ENCODE peak calls at places on chromosomes 16 and 17, in nine cellular contexts. F, C, E, U, J, A, K, B and L are unnamed samples.

GRCh38 chr17:77692571-77693161 is 265.8 kb upstream of the TNRC6C start:
- DNase-seq in B (no peak), K (no peak), F (no peak), E (no peak), A (no peak), J (no peak), C (no peak), U (no peak), L (no peak)

GRCh38 chr17:38883592-38884526 is 14.0 kb downstream of the LASP1 start:
- DNase-seq in A (no peak), U (no peak), J (peak; percentile 74), C (no peak), E (no peak), B (no peak), K (no peak), F (no peak), L (no peak)

GRCh38 chr16:87713469-87714229 is 52.1 kb downstream of the KLHDC4 start:
- DNase-seq in E (peak; percentile 49), U (no peak), F (no peak), K (no peak), B (no peak), C (no peak), J (no peak), A (no peak), L (peak; percentile 73)

GRCh38 chr16:19396555-19397011 is 21.1 kb upstream of the TMC5 start:
- DNase-seq in K (no peak), B (no peak), C (no peak), E (no peak), U (no peak), A (no peak), J (no peak), F (peak; percentile 84), L (no peak)

GRCh38 chr17:73650147-73650546 is 5.9 kb upstream of the SDK2 start:
- DNase-seq in J (no peak), E (no peak), A (no peak), U (no peak), F (peak; percentile 52), K (no peak), B (no peak), C (no peak), L (no peak)

GRCh38 chr16:70750893-70751467 is 50.0 kb downstream of the VAC14 start:
- DNase-seq in E (no peak), J (peak; percentile 87), K (peak; percentile 76), A (peak; percentile 96), C (peak; percentile 69), F (peak; percentile 63), U (peak; percentile 86), B (no peak), L (no peak)

GRCh38 chr17:45410144-45411091 is 22.3 kb downstream of the ARHGAP27 start:
- DNase-seq in K (no peak), U (peak; percentile 70), F (peak; percentile 51), C (no peak), E (peak; percentile 61), A (no peak), J (no peak), B (peak; percentile 69), L (peak; percentile 52)

GRCh38 chr16:75550211-75550662 is 5.8 kb downstream of the TMEM231 start:
- DNase-seq in K (no peak), J (peak; percentile 83), A (no peak), B (peak; percentile 40), U (peak; percentile 61), E (no peak), C (no peak), F (peak; percentile 72), L (no peak)

GRCh38 chr17:59151007-59151406 is 4.0 kb downstream of the SKA2 start:
- DNase-seq in F (no peak), U (no peak), K (no peak), B (no peak), A (no peak), E (peak; percentile 39), C (no peak), J (no peak), L (no peak)

GRCh38 chr16:84741351-84741791 is 41.6 kb downstream of the USP10 start:
- DNase-seq in B (no peak), K (no peak), A (no peak), E (no peak), F (no peak), U (no peak), J (no peak), C (no peak), L (no peak)

GRCh38 chr17:27631409-27631755 is 394 bp downstream of the LGALS9 start:
- DNase-seq in B (no peak), J (no peak), C (no peak), U (no peak), E (peak; percentile 20), A (no peak), F (no peak), K (no peak), L (no peak)

GRCh38 chr17:27628376-27628775 is 2.6 kb upstream of the LGALS9 start:
- DNase-seq in A (no peak), U (no peak), E (no peak), J (no peak), B (no peak), K (no peak), F (no peak), C (no peak), L (no peak)

GRCh38 chr17:27631897-27632725 is 1.1 kb downstream of the LGALS9 start:
- DNase-seq in U (no peak), B (no peak), C (no peak), K (no peak), A (no peak), F (peak; percentile 44), E (no peak), J (no peak), L (no peak)

GRCh38 chr17:27633312-27634025 is 2.5 kb downstream of the LGALS9 start:
- DNase-seq in E (no peak), F (peak; percentile 41), K (no peak), U (no peak), A (no peak), C (no peak), J (no peak), B (no peak), L (no peak)

DNA sequence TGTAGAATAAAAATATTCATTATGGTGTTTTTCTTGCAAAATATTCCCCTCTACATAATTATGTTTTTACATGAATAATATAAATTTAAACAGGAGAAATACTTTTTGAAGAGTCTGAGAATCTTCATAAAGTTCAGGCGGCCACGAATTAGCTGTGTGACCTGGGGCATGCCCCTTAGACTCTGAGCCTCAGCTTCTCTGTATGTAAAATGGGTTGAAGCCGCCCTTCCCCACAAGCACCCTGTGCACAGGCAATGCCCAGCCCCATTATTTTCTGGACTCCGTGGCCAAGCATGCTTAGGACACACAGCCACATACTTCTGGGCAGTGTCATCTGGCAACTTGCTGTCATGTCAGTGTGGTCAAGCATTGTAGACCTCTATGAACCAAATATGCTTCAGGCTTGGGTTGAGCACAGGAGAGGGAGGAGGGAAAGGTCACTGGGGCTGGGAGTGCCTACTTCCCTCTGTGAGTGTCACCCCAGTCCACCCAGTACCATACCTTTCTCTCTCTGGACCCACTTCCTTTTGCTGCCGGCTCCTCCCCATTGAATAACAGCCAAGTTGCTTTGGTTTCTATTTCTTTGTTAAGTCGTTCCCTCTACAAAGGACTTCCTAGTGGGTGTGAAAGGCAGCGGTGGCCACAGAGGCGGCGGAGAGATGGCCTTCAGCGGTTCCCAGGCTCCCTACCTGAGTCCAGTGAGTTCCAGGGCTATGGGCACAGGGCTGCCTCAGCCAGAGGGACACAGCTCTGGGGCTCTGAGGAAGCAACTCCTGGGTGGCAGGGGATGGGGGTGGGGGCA is at the start of gene LGALS9:
- DNase-seq in U (no peak), J (peak; percentile 6), E (peak; percentile 55), F (peak; percentile 83), B (peak; percentile 57), A (no peak), K (no peak), C (peak; percentile 35), L (peak; percentile 11)
- H3K4me3 ChIP-seq in U (no peak within 1 kb of the TSS), J (peak within 1 kb of the TSS; percentile 8), E (peak within 1 kb of the TSS; percentile 96), F (peak within 1 kb of the TSS; percentile 58), B (peak within 1 kb of the TSS; percentile 92), A (no peak within 1 kb of the TSS), K (peak within 1 kb of the TSS; percentile 62), C (peak within 1 kb of the TSS; percentile 66), L (peak within 1 kb of the TSS; percentile 88)

GRCh38 chr16:4172070-4172469 is 55.8 kb upstream of the ADCY9 start:
- DNase-seq in A (peak; percentile 18), C (no peak), B (no peak), J (no peak), U (no peak), F (no peak), E (no peak), K (no peak), L (no peak)
- H3K4me3 ChIP-seq in A (no peak overlapping the region), C (no peak overlapping the region), B (no peak overlapping the region), J (no peak overlapping the region), U (no peak overlapping the region), F (no peak overlapping the region), E (no peak overlapping the region), K (no peak overlapping the region), L (no peak overlapping the region)

GRCh38 chr17:35087731-35088646 is 24.5 kb upstream of the RFFL start:
- DNase-seq in A (no peak), E (peak; percentile 39), K (peak; percentile 46), B (no peak), F (peak; percentile 72), C (peak; percentile 60), J (no peak), U (peak; percentile 79), L (peak; percentile 53)

GRCh38 chr17:35086164-35086563 is 22.7 kb upstream of the RFFL start:
- DNase-seq in J (no peak), E (no peak), K (no peak), B (no peak), F (no peak), C (no peak), A (no peak), U (no peak), L (no peak)

GRCh38 chr17:35084987-35085386 is 21.5 kb upstream of the RFFL start:
- DNase-seq in F (peak; percentile 21), U (no peak), C (no peak), K (no peak), E (no peak), B (no peak), J (no peak), A (no peak), L (no peak)

GRCh38 chr17:35088647-35088910 is 25.1 kb upstream of the RFFL start:
- DNase-seq in U (no peak), A (no peak), E (no peak), F (peak; percentile 65), K (no peak), J (no peak), B (no peak), C (no peak), L (no peak)

DNA sequence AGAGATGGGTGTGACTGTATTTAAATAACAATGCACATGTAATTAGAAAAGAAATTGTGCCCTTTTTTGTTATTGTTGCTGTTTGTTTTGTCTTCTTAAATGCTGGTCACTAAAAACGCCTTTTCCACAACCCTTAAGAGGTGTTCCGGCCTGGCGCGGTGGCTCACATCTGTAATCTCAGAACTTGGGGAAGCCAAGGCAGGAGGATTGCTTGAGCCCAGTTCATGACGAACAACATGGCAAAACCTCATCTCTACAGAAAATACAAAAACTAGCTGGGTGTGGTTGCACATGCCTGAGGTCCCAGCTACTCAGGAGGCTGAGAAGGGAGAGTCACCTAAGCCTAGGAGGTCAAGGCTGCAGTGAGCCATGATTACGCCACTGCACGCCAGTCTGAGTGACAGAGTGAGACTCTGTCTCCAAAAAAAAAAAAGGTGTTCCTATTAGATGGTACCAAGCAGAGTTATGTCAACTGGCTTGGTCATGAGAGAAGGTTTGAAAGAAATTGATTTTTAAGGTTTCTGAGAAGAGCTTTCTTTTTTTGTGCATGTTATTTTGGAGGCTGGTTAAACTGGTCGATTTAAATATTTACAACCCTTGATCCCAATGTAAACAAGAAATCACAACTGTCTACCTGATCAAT is 23.5 kb upstream of the RFFL start:
- DNase-seq in U (no peak), J (no peak), F (peak; percentile 30), K (no peak), C (no peak), A (no peak), E (no peak), B (no peak), L (no peak)
- H3K4me3 ChIP-seq in U (no peak overlapping the region), J (no peak overlapping the region), F (peak overlapping the region; percentile 89), K (no peak overlapping the region), C (no peak overlapping the region), A (no peak overlapping the region), E (peak overlapping the region; percentile 99), B (peak overlapping the region; percentile 69), L (no peak overlapping the region)

GRCh38 chr16:2715064-2715463 is 5.0 kb downstream of the PRSS27 start:
- DNase-seq in K (no peak), F (no peak), C (no peak), U (no peak), B (no peak), A (no peak), E (no peak), J (no peak), L (no peak)
- H3K4me3 ChIP-seq in K (peak overlapping the region; percentile 4), F (no peak overlapping the region), C (no peak overlapping the region), U (no peak overlapping the region), B (no peak overlapping the region), A (no peak overlapping the region), E (no peak overlapping the region), J (no peak overlapping the region), L (no peak overlapping the region)